ENCODE peak calls at places on chromosome 13, in eight cellular contexts. O, L, K, I, W, Y, A and U are unnamed samples.

GRCh38 chr13:33518442-33518841 is 232.9 kb upstream of the STARD13 start:
- DNase-seq in K (no peak), I (no peak), Y (no peak), L (no peak), W (no peak), O (no peak), A (no peak), U (no peak)

GRCh38 chr13:23554000-23554399 is 16.2 kb upstream of the TNFRSF19 start:
- DNase-seq in L (no peak), K (no peak), W (no peak), O (no peak), Y (no peak), I (no peak), A (no peak), U (no peak)

GRCh38 chr13:68551701-68552522 is 1321.8 kb upstream of the PCDH9 start:
- DNase-seq in O (no peak), K (no peak), L (no peak), W (no peak), I (no peak), Y (no peak), A (no peak), U (no peak)

GRCh38 chr13:102399791-102400618 is 1.8 kb downstream of the FGF14 start:
- DNase-seq in O (no peak), L (no peak), K (peak; percentile 18), A (no peak), Y (no peak), W (peak; percentile 65), I (no peak), U (no peak)

GRCh38 chr13:40060318-40061007 is 405.0 kb downstream of the COG6 start:
- DNase-seq in O (peak; percentile 41), L (peak; percentile 49), A (no peak), I (no peak), Y (no peak), W (peak; percentile 70), K (peak; percentile 71), U (no peak)

GRCh38 chr13:47310376-47310775 is 413.5 kb upstream of the HTR2A start:
- DNase-seq in I (no peak), L (no peak), O (no peak), W (no peak), Y (no peak), K (no peak), A (no peak), U (no peak)

GRCh38 chr13:35699805-35700204 is 223.3 kb upstream of the MAB21L1 start:
- DNase-seq in O (no peak), I (no peak), A (no peak), W (no peak), Y (no peak), K (peak; percentile 40), L (peak; percentile 58), U (no peak)

GRCh38 chr13:27789495-27790303 is 2.6 kb upstream of the GSX1 start:
- DNase-seq in I (no peak), L (no peak), K (no peak), A (peak; percentile 50), Y (no peak), W (no peak), O (no peak), U (no peak)

GRCh38 chr13:30466841-30467252 is 1.1 kb upstream of the HMGB1 start:
- DNase-seq in K (no peak), L (no peak), O (no peak), W (no peak), A (no peak), I (no peak), Y (no peak), U (no peak)

GRCh38 chr13:40974460-40975407 is 44.4 kb downstream of the ELF1 start:
- DNase-seq in O (peak; percentile 21), L (no peak), I (peak; percentile 55), W (no peak), K (peak; percentile 76), Y (peak; percentile 58), A (peak; percentile 70), U (no peak)

GRCh38 chr13:76783798-76784197 is 102.4 kb downstream of the KCTD12 start:
- DNase-seq in Y (no peak), I (no peak), K (no peak), O (no peak), W (no peak), L (no peak), A (no peak), U (no peak)

GRCh38 chr13:76677047-76677446 is 209.2 kb downstream of the KCTD12 start:
- DNase-seq in I (peak; percentile 20), W (peak; percentile 60), O (peak; percentile 50), L (peak; percentile 59), K (peak; percentile 85), A (no peak), Y (no peak), U (no peak)

GRCh38 chr13:58992478-58993042 is 1171.2 kb downstream of the DIAPH3 start:
- DNase-seq in I (no peak), L (no peak), Y (no peak), A (no peak), K (no peak), O (no peak), W (no peak), U (no peak)

GRCh38 chr13:30859326-30859725 is 46.7 kb upstream of the MEDAG start:
- DNase-seq in L (no peak), Y (no peak), O (no peak), I (no peak), W (no peak), K (no peak), A (no peak), U (no peak)

GRCh38 chr13:19781526-19781925 is 1.2 kb downstream of the PSPC1 start:
- DNase-seq in Y (peak; percentile 15), K (peak; percentile 6), I (no peak), W (no peak), L (no peak), A (no peak), O (no peak), U (no peak)

GRCh38 chr13:40271511-40271910 is 394.9 kb downstream of the FOXO1 start:
- DNase-seq in I (no peak), L (peak; percentile 31), A (no peak), O (peak; percentile 28), Y (no peak), W (peak; percentile 57), K (no peak), U (no peak)

GRCh38 chr13:79776538-79776937 is 295.6 kb downstream of the NDFIP2 start:
- DNase-seq in W (no peak), L (no peak), I (no peak), O (no peak), A (no peak), Y (no peak), K (peak; percentile 59), U (no peak)

GRCh38 chr13:57673197-57673596 is 41.7 kb downstream of the PCDH17 start:
- DNase-seq in L (no peak), W (no peak), Y (no peak), I (no peak), A (peak; percentile 24), K (no peak), O (no peak), U (no peak)

GRCh38 chr13:34153428-34154180 is 335.7 kb downstream of the RFC3 start:
- DNase-seq in I (no peak), Y (no peak), L (no peak), K (no peak), A (no peak), W (no peak), O (no peak), U (no peak)

GRCh38 chr13:90154311-90154960 is 1193.1 kb upstream of the MIR17HG start:
- DNase-seq in Y (no peak), O (no peak), W (no peak), K (no peak), A (no peak), L (no peak), I (no peak), U (no peak)

DNA sequence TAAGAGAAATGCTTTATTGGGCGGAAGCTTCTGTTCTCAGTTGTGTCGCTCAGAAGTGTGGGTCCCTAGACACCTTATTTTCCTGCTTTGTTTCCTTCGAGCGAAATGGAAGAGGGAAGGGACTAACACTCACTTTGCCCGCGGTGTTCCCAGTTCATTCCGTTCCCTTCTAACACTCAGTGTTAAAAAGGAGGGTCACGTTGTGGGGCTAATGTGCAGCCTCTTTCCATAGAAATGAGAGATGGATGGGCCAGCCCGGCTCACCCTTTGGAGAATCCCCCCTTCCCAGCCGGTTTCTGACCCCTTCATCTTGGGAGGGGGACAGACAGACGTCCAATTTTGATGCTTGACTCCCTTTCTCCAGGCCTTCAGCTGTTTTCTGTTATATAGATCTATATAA is 2.3 kb downstream of the ATP11A start:
- DNase-seq in A (no peak), Y (no peak), O (no peak), W (peak; percentile 50), L (no peak), K (no peak), I (no peak), U (no peak)
- H3K4me3 ChIP-seq in A (peak overlapping the region; percentile 78), Y (peak overlapping the region; percentile 96), O (peak overlapping the region; percentile 84), W (peak overlapping the region; percentile 81), L (peak overlapping the region; percentile 98), K (no peak overlapping the region), I (no peak overlapping the region), U (peak overlapping the region; percentile 81)

GRCh38 chr13:100409132-100409531 is 179.5 kb downstream of the GGACT start:
- DNase-seq in I (no peak), W (no peak), O (no peak), K (no peak), A (peak; percentile 23), Y (peak; percentile 28), L (no peak), U (no peak)
- H3K9me3 ChIP-seq in I (peaks cover 14% of the 10 kb centered on the region), W (no peaks in the 10 kb centered on the region), O (peaks cover 32% of the 10 kb centered on the region), K (peaks cover 2% of the 10 kb centered on the region), A (peaks cover 38% of the 10 kb centered on the region), Y (peaks cover 35% of the 10 kb centered on the region), L (peaks cover 11% of the 10 kb centered on the region), U (peaks cover 27% of the 10 kb centered on the region)

GRCh38 chr13:45105895-45106294 is 14.4 kb upstream of the GTF2F2 start:
- DNase-seq in L (no peak), K (peak; percentile 71), W (no peak), O (no peak), A (no peak), I (no peak), Y (no peak), U (no peak)
- TF ChIP-seq CTCF in L (no peak), K (no peak), W (no peak), O (no peak), A (no peak), I (no peak), Y (no peak), U (no peak)

DNA sequence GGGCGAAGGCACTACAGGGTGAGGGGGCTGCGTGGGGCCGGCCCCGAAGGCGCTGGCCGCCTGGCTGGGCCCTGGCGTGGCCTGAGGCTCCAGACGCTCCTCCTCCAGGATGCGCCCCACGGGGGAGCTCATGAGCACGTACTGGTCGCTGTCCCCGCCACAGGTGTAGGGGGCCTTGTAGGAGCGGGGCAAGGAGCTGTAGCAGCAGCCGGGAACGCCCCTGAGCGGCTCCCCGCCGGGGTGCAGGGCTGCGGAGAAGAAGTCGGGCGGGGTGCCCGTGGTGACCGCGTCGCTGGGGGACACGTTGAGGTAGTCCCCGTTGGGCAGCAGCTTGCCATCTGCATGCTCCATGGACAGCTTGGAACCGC is 3.0 kb downstream of the IRS2 start:
- DNase-seq in K (no peak), W (no peak), O (no peak), A (no peak), L (no peak), I (no peak), Y (no peak), U (no peak)
- H3K4me3 ChIP-seq in K (no peak overlapping the region), W (peak overlapping the region; percentile 67), O (peak overlapping the region; percentile 74), A (no peak overlapping the region), L (peak overlapping the region; percentile 68), I (no peak overlapping the region), Y (peak overlapping the region; percentile 89), U (peak overlapping the region; percentile 84)